ENCODE peak calls at places on chromosomes 7 and 10, in seven cellular contexts. One of them, this sample, is unnamed.

GRCh38 chr7:66837007-66837406 is 84.0 kb upstream of the TMEM248 start:
- DNase-seq in HCT116: peak
- DNase-seq in GM12878: no peak
- DNase-seq in K562: peak
- DNase-seq in HepG2: peak
- DNase-seq in H1: peak
- DNase-seq in SK-N-SH: no peak
- DNase-seq in this sample: no peak

GRCh38 chr10:69718951-69719350 is 82.8 kb upstream of the COL13A1 start:
- DNase-seq in HCT116: no peak
- DNase-seq in GM12878: no peak
- DNase-seq in K562: no peak
- DNase-seq in HepG2: no peak
- DNase-seq in H1: no peak
- DNase-seq in SK-N-SH: no peak
- DNase-seq in this sample: no peak

GRCh38 chr7:64516451-64516850 is 46.4 kb downstream of the ZNF680 start:
- DNase-seq in HCT116: no peak
- DNase-seq in GM12878: no peak
- DNase-seq in K562: no peak
- DNase-seq in HepG2: no peak
- DNase-seq in H1: no peak
- DNase-seq in SK-N-SH: no peak
- DNase-seq in this sample: no peak

GRCh38 chr7:14747701-14748100 is 154.8 kb downstream of the DGKB start:
- DNase-seq in HCT116: no peak
- DNase-seq in GM12878: no peak
- DNase-seq in K562: no peak
- DNase-seq in HepG2: no peak
- DNase-seq in H1: no peak
- DNase-seq in SK-N-SH: no peak
- DNase-seq in this sample: no peak

GRCh38 chr10:114815751-114816150 is 5.8 kb upstream of the FHIP2A start:
- DNase-seq in HCT116: no peak
- DNase-seq in GM12878: no peak
- DNase-seq in K562: no peak
- DNase-seq in HepG2: no peak
- DNase-seq in H1: no peak
- DNase-seq in SK-N-SH: no peak
- DNase-seq in this sample: no peak

GRCh38 chr7:64533756-64534155 is 29.1 kb downstream of the ZNF680 start:
- DNase-seq in HCT116: no peak
- DNase-seq in GM12878: no peak
- DNase-seq in K562: no peak
- DNase-seq in HepG2: no peak
- DNase-seq in H1: no peak
- DNase-seq in SK-N-SH: no peak
- DNase-seq in this sample: peak

GRCh38 chr10:22442468-22442867 is 97.2 kb downstream of the SPAG6 start:
- DNase-seq in HCT116: no peak
- DNase-seq in GM12878: no peak
- DNase-seq in K562: no peak
- DNase-seq in HepG2: no peak
- DNase-seq in H1: no peak
- DNase-seq in SK-N-SH: peak
- DNase-seq in this sample: no peak

GRCh38 chr7:157211710-157212109 is 73.0 kb downstream of the UBE3C start:
- DNase-seq in HCT116: no peak
- DNase-seq in GM12878: no peak
- DNase-seq in K562: no peak
- DNase-seq in HepG2: no peak
- DNase-seq in H1: no peak
- DNase-seq in SK-N-SH: no peak
- DNase-seq in this sample: no peak

GRCh38 chr7:15007507-15007906 is 105.0 kb upstream of the DGKB start:
- DNase-seq in HCT116: peak
- DNase-seq in GM12878: no peak
- DNase-seq in K562: peak
- DNase-seq in HepG2: peak
- DNase-seq in H1: peak
- DNase-seq in SK-N-SH: peak
- DNase-seq in this sample: no peak

DNA sequence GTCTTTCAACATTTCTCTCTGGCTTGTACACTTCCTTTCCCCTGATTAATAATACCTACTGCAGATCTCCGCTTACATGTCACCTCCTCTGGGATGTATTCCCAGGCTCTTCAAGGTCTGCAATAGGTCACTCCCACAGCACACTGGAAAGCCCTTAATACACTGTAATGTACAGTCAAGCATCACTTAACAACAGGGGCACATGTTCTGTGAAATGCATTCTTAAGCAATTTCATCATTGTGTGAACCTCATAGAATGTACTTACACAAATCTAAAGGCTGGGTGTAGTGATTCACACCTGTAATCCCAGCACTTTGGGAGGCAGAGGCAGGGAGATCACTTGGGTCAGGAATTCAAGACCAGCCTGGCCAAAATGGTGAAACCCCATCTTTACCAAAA is 1.9 kb downstream of the COX15 start:
- DNase-seq in HCT116: no peak
- DNase-seq in GM12878: no peak
- DNase-seq in K562: no peak
- DNase-seq in HepG2: no peak
- DNase-seq in H1: no peak
- DNase-seq in SK-N-SH: no peak
- DNase-seq in this sample: no peak
- TF ChIP-seq JUND in HCT116: no peak
- TF ChIP-seq JUND in GM12878: no peak
- TF ChIP-seq JUND in K562: no peak
- TF ChIP-seq JUND in HepG2: no peak
- TF ChIP-seq JUND in H1: no peak
- TF ChIP-seq JUND in SK-N-SH: no peak
- TF ChIP-seq JUND in this sample: no peak

DNA sequence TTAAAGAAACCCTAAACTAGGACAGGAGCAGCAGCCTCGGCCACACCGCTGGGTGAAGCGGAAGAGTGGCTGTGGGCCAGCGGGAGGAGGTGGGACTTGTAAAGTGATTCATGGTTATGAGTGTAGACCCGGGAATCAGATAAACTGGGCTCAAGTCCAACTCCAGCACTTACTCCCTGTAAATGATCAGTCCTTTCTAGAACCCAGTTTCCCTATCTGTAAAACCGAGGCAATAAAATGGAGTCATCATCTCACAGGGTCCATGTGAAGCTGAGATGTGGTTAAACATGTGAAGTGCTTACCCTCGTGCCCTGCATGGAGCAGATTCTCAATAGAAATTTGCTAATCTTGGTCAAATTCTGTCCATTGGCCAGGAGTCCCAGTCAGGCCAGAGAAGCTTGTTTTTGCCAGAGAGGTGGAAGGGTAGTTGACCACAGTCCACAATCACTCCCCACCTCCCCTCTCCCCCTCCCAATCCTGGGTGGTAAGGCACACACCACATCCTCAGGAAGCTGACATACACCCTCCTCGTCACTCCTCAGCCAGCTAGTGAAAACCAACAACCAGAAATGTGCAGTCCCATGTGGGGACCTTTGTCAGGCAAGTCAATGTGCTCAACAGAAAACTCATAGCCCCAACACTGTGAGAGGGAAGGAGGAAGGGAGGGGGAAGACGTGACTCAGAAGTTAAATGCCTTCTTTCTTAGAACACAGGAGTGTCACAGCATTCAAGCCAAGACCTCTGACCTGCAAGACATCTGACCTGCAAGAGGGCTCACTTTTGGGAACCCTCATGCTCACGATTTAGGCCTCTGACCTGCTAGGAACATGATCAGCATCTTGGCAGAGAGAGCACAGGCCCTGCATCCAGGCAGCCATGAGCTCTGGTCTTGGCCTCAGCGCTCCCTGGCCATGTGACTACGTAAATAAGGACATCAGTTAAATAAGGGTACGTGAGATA is 145.1 kb downstream of the PLXNA4 start:
- DNase-seq in HCT116: no peak
- DNase-seq in GM12878: no peak
- DNase-seq in K562: peak
- DNase-seq in HepG2: no peak
- DNase-seq in H1: no peak
- DNase-seq in SK-N-SH: peak
- DNase-seq in this sample: no peak
- TF ChIP-seq JUND in HCT116: no peak
- TF ChIP-seq JUND in GM12878: no peak
- TF ChIP-seq JUND in K562: peak
- TF ChIP-seq JUND in HepG2: no peak
- TF ChIP-seq JUND in H1: no peak
- TF ChIP-seq JUND in SK-N-SH: peak
- TF ChIP-seq JUND in this sample: no peak

DNA sequence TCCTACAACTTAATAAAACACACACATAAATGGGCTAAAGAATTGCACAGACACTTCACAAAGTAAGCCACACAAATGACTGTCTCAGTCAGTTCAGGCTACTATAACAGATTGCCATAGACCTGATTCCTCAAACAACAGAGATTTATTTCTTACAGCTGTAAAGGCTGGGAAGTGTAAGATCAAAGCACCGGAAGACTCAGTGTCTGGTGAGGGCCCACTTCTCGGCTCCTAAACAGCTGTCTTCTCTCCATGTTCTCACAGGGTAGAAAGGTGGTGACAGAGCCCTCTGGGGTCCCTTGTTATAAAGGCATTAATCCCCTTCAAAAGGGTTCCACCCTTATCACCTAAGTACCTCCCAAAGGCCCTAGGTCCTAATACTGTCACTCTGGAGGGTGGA is 18.3 kb downstream of the STK32C start:
- DNase-seq in HCT116: no peak
- DNase-seq in GM12878: no peak
- DNase-seq in K562: no peak
- DNase-seq in HepG2: no peak
- DNase-seq in H1: no peak
- DNase-seq in SK-N-SH: no peak
- DNase-seq in this sample: no peak
- TF ChIP-seq JUND in HCT116: no peak
- TF ChIP-seq JUND in GM12878: no peak
- TF ChIP-seq JUND in K562: no peak
- TF ChIP-seq JUND in HepG2: no peak
- TF ChIP-seq JUND in H1: no peak
- TF ChIP-seq JUND in SK-N-SH: no peak
- TF ChIP-seq JUND in this sample: no peak

GRCh38 chr7:2523461-2523905 is 3.9 kb downstream of the LFNG start:
- DNase-seq in HCT116: no peak
- DNase-seq in GM12878: no peak
- DNase-seq in K562: no peak
- DNase-seq in HepG2: no peak
- DNase-seq in H1: peak
- DNase-seq in SK-N-SH: no peak
- DNase-seq in this sample: peak

GRCh38 chr7:2524808-2525140 is 5.2 kb downstream of the LFNG start:
- DNase-seq in HCT116: no peak
- DNase-seq in GM12878: no peak
- DNase-seq in K562: no peak
- DNase-seq in HepG2: no peak
- DNase-seq in H1: peak
- DNase-seq in SK-N-SH: no peak
- DNase-seq in this sample: no peak

GRCh38 chr7:2525161-2525930 is 5.8 kb downstream of the LFNG start:
- DNase-seq in HCT116: no peak
- DNase-seq in GM12878: no peak
- DNase-seq in K562: no peak
- DNase-seq in HepG2: no peak
- DNase-seq in H1: no peak
- DNase-seq in SK-N-SH: no peak
- DNase-seq in this sample: no peak

GRCh38 chr7:2522780-2523433 is 3.3 kb downstream of the LFNG start:
- DNase-seq in HCT116: peak
- DNase-seq in GM12878: no peak
- DNase-seq in K562: no peak
- DNase-seq in HepG2: peak
- DNase-seq in H1: no peak
- DNase-seq in SK-N-SH: no peak
- DNase-seq in this sample: peak

DNA sequence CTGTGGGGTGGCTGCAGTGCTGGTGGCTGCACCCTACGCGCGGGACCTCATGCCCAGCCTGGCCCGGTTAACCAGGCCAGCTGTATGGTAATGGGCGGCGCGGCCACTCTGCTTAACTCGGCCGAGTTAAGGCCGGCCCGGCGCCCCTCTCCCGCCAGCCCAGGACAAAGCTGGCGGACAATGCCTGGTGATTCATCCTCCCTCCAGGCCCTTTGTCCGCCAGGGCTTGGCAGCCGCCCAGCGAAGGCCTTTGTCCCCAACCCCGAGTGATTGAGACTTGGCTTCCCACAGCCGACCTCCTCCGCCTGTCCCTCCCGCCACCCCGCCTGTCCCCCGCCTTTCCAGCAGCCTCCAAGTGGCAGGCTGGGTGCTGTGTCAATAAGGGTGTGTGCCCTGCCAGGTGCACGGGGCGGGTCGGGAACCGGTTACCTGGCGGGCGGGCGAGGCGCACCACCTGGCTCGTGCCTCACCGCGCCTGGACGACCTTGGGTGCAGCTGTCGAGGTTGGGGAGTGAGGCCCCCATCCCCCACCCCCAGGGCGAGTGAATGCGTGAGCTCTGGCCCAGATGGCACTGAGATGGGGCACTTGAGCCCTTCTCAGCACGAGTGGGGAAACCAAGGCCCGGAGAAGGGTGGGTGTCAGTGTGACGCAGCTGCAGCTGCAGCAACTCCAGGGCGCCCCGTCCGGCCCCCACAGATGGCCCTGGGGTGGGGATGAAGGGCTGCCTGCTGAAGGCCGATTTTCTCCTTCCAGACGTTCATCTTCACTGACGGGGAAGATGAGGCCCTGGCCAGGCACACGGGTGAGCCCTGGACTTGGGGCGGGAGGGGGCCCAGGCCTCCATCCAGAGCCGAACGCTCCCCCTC is 4.6 kb downstream of the LFNG start:
- DNase-seq in HCT116: peak
- DNase-seq in GM12878: no peak
- DNase-seq in K562: peak
- DNase-seq in HepG2: peak
- DNase-seq in H1: peak
- DNase-seq in SK-N-SH: peak
- DNase-seq in this sample: peak
- TF ChIP-seq JUND in HCT116: no peak
- TF ChIP-seq JUND in GM12878: no peak
- TF ChIP-seq JUND in K562: peak
- TF ChIP-seq JUND in HepG2: peak
- TF ChIP-seq JUND in H1: no peak
- TF ChIP-seq JUND in SK-N-SH: peak
- TF ChIP-seq JUND in this sample: no peak

This sample was measured in T47D.